ENCODE peak calls at places on chromosomes 13 and 19, in six cellular contexts. K is lower lobe of right lung, P is cardiac muscle cell, S is RWPE1, L is kidney, H is GM23338. Y is an unnamed sample.

GRCh38 chr19:48646192-48646911 is 365 bp upstream of the CA11 start:
- DNase-seq in L (peak), P (peak), K (peak), H (peak), S (peak), Y (peak)

GRCh38 chr19:4474504-4475136 is 2.5 kb downstream of the HDGFL2 start:
- DNase-seq in K (no peak), H (peak), L (no peak), S (peak), P (peak), Y (peak)

GRCh38 chr13:44895584-44895983 is 93.7 kb downstream of the NUFIP1 start:
- DNase-seq in L (no peak), K (no peak), P (no peak), H (no peak), S (no peak), Y (no peak)

GRCh38 chr19:49490287-49491029 is 3.0 kb downstream of the RPL13A start:
- DNase-seq in S (no peak), P (no peak), H (no peak), L (no peak), K (no peak), Y (no peak)

GRCh38 chr13:101925731-101926130 is 473.3 kb downstream of the ITGBL1 start:
- DNase-seq in K (no peak), H (no peak), S (no peak), L (no peak), P (no peak), Y (no peak)

GRCh38 chr13:113176292-113176691 is 17.8 kb downstream of the PROZ start:
- DNase-seq in K (no peak), S (no peak), P (no peak), L (no peak), H (no peak), Y (no peak)

GRCh38 chr19:58480481-58480830 is 4.3 kb downstream of the ZNF446 start:
- DNase-seq in H (no peak), P (no peak), L (no peak), K (no peak), S (no peak), Y (no peak)

GRCh38 chr19:41192574-41193419 is at the start of gene CYP2S1:
- DNase-seq in K (peak), H (peak), P (peak), S (peak), L (no peak), Y (no peak)

GRCh38 chr13:30375436-30375835 is 46.9 kb upstream of the UBE2L5 start:
- DNase-seq in P (no peak), H (no peak), K (no peak), L (no peak), S (no peak), Y (no peak)

GRCh38 chr13:72677431-72677830 is 50.0 kb downstream of the MZT1 start:
- DNase-seq in S (no peak), P (no peak), L (no peak), H (no peak), K (no peak), Y (no peak)

GRCh38 chr19:30223866-30224688 is 148.1 kb upstream of the ZNF536 start:
- DNase-seq in H (no peak), P (no peak), S (no peak), K (no peak), L (no peak), Y (no peak)

GRCh38 chr13:103663996-103664395 is 597.8 kb upstream of the SLC10A2 start:
- DNase-seq in K (no peak), P (no peak), L (no peak), S (peak), H (no peak), Y (no peak)

GRCh38 chr19:47514869-47515588 is at the start of gene NAPA:
- DNase-seq in P (peak), S (peak), K (peak), H (peak), L (peak), Y (peak)
- TF ChIP-seq CTCF in P (no peak), S (no peak), K (no peak), H (no peak), L (no peak), Y (no peak)

DNA sequence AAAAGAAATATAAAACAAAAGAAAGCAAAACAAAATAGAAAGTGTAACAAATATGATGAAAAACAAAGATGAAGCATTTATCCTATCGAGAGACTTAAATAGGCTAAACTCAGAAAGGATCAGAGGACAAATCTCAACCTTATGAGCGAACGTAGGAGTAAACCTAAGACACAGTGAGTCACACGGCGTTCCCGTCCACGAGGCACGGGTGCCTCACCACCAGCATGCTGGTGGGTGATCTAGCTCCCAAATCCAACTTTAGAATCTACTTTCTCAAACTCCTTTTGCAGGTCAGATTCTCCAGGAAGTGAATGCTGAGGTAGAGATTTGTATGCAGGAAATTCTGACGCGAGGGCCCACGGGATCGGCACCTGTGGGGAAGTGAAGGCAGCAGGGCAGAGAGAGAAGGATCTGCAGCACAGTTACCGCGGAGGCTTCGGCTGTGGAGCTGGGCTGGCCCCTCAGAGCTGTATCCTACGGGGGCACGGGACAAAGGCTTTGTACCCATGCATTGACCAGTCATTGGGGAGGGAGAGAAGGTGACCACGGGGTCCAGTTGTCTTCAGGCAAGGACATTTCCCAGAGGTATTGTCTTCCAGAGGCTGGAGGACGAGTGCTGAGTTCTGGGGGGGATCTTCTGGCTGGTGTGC is 7.5 kb upstream of the MIER2 start:
- DNase-seq in P (no peak), H (no peak), K (no peak), S (no peak), L (no peak), Y (no peak)
- TF ChIP-seq CTCF in P (no peak), H (no peak), K (no peak), S (no peak), L (no peak), Y (no peak)

DNA sequence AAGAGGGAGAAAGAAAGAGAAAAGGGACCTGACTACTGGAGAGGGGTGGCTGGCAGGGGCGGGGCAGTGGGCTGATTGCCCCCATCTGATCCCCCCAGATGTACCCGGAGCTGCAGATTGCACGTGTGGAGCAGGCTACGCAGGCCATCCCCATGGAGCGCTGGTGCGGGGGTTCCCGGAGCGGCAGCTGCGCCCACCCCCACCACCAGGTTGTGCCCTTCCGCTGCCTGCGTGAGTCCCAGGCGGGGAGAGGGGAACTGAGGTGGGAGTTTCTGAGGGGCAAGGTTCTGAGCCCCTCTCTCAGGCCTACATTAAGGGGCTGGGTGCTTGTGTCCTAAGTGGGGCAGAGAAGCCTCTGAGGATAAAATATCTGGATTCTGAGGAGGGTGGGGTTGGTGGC is 2.4 kb downstream of the APLP1 start:
- DNase-seq in H (peak), L (no peak), S (no peak), P (no peak), K (no peak), Y (no peak)
- TF ChIP-seq CTCF in H (peak), L (no peak), S (no peak), P (no peak), K (no peak), Y (no peak)

DNA sequence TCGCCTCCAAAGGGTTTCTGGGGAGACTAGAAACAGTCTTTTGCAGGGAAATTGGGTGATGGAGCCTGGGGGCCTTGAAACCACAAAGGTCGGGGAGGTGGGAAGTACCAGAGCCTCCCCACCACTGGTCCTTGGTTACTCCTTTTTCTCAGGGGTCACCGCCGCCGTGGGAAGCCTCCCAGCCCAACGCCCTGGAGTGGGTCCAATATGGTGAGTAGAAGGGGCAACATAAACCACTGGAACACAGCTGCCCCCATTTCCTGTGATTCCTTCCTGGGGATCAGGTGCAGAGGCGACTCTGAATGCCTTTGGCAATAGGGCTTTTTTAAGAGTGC is 5.8 kb downstream of the PGLYRP1 start:
- DNase-seq in L (peak), S (no peak), P (no peak), H (no peak), K (no peak), Y (no peak)
- TF ChIP-seq CTCF in L (no peak), S (peak), P (no peak), H (no peak), K (no peak), Y (no peak)

DNA sequence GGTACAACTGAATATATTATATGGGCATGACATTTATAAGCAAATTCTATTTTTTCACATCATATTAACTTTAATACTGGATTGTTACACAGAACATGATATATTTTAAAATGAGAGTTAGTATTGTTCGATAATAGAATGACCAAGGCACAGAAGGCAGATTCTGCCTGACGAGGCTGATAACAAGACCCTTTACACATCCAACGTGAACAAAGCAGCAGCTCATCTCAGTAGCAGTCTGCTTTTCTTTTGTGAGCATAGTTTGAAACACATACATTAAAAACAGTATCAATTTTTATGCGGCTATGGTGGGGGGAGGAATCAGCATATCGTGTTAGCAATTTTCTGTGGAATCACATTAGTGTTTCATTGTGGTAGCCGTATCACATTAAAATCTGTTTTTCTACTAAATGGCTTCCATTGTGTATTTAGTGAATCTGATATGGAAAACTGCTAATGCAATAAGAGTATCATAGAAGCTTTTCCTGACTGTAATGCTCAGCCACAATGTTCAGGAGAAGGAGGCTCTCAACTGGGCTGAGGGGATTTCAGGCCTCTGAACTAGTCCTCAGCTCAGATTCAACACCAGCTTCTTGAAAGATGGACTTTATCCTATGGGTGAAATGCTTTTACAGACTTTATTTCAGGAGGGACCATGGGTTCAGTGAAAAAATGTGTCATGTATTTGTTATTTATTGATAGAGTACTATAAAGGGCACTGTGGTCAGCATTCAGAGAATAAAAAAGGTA is 4.0 kb downstream of the SMAD9 start:
- DNase-seq in L (no peak), K (no peak), P (no peak), H (no peak), S (no peak), Y (no peak)
- TF ChIP-seq CTCF in L (no peak), K (no peak), P (no peak), H (no peak), S (no peak), Y (no peak)

GRCh38 chr19:33720155-33720493 is 76.5 kb upstream of the KCTD15 start:
- DNase-seq in K (no peak), H (no peak), S (no peak), L (no peak), P (no peak), Y (no peak)

GRCh38 chr19:33721735-33722297 is 74.9 kb upstream of the KCTD15 start:
- DNase-seq in H (no peak), S (no peak), L (peak), K (no peak), P (no peak), Y (no peak)

GRCh38 chr19:33722456-33723239 is 74.0 kb upstream of the KCTD15 start:
- DNase-seq in P (no peak), L (no peak), H (no peak), S (no peak), K (no peak), Y (no peak)

GRCh38 chr19:33719366-33720154 is 77.1 kb upstream of the KCTD15 start:
- DNase-seq in P (no peak), S (no peak), H (no peak), L (peak), K (no peak), Y (no peak)

GRCh38 chr19:33720691-33721682 is 75.7 kb upstream of the KCTD15 start:
- DNase-seq in S (no peak), H (no peak), L (peak), K (no peak), P (no peak), Y (no peak)
- TF ChIP-seq CTCF in S (no peak), H (no peak), L (peak), K (no peak), P (no peak), Y (peak)

GRCh38 chr19:54201172-54201701 is 579 bp downstream of the RPS9 start:
- DNase-seq in S (no peak), H (no peak), K (no peak), L (peak), P (peak), Y (no peak)
- TF ChIP-seq CTCF in S (no peak), H (no peak), K (no peak), L (no peak), P (no peak), Y (no peak)

GRCh38 chr19:17075860-17076538 is 422 bp downstream of the MYO9B start:
- DNase-seq in K (peak), H (peak), L (peak), P (peak), S (peak), Y (peak)
- TF ChIP-seq CTCF in K (no peak), H (no peak), L (no peak), P (no peak), S (no peak), Y (no peak)